ENCODE peak calls at places on chromosomes 16 and 17, in eight cellular contexts. A, S, W, K, G, L, H and T are unnamed samples.

GRCh38 chr17:70775667-70776066 is 606.3 kb downstream of the KCNJ2 start:
- DNase-seq in W (no peak), K (no peak), S (no peak), A (no peak), H (no peak), L (no peak), G (no peak), T (no peak)

GRCh38 chr17:73307130-73307529 is 4.7 kb downstream of the CDC42EP4 start:
- DNase-seq in A (no peak), L (no peak), W (peak), S (no peak), K (no peak), G (no peak), H (no peak), T (peak)

GRCh38 chr16:30876867-30877266 is 17.0 kb downstream of the BCL7C start:
- DNase-seq in S (no peak), K (no peak), L (no peak), G (no peak), W (no peak), H (no peak), A (no peak), T (no peak)

GRCh38 chr16:19384656-19385055 is 33.0 kb upstream of the TMC5 start:
- DNase-seq in K (no peak), H (no peak), W (no peak), G (no peak), L (peak), S (no peak), A (no peak), T (no peak)

GRCh38 chr17:40562841-40563370 is 2.4 kb downstream of the CCR7 start:
- DNase-seq in S (no peak), W (no peak), L (no peak), H (no peak), G (no peak), K (no peak), A (no peak), T (no peak)

GRCh38 chr16:6206080-6206479 is 1108.5 kb upstream of the EEF2KMT start:
- DNase-seq in A (no peak), L (no peak), G (no peak), H (no peak), K (no peak), W (no peak), S (no peak), T (no peak)

GRCh38 chr16:78227855-78228254 is 128.4 kb downstream of the WWOX start:
- DNase-seq in W (no peak), A (no peak), K (no peak), L (no peak), H (no peak), S (no peak), G (no peak), T (peak)

GRCh38 chr16:55001931-55002330 is 71.3 kb downstream of the IRX5 start:
- DNase-seq in S (no peak), L (peak), A (peak), H (no peak), W (no peak), K (no peak), G (no peak), T (no peak)

GRCh38 chr17:82367724-82368524 is 3.6 kb upstream of the UTS2R start:
- DNase-seq in H (no peak), K (no peak), W (no peak), G (no peak), A (peak), S (no peak), L (no peak), T (no peak)

GRCh38 chr16:82344157-82344556 is 174.1 kb upstream of the MPHOSPH6 start:
- DNase-seq in G (no peak), W (peak), H (no peak), K (no peak), A (peak), S (no peak), L (peak), T (peak)

GRCh38 chr16:30010817-30011504 is at the start of gene DOC2A:
- DNase-seq in G (no peak), S (no peak), L (no peak), K (no peak), W (no peak), A (no peak), H (no peak), T (peak)

GRCh38 chr17:29051194-29051593 is 8.3 kb downstream of the PIPOX start:
- DNase-seq in A (no peak), L (no peak), W (no peak), H (no peak), G (no peak), K (no peak), S (no peak), T (no peak)

GRCh38 chr16:90046122-90046970 is 27.1 kb upstream of the DBNDD1 start:
- DNase-seq in A (no peak), W (no peak), L (no peak), G (no peak), S (no peak), K (no peak), H (no peak), T (no peak)

GRCh38 chr16:3149630-3150345 is 15.0 kb downstream of the ZNF213 start:
- DNase-seq in W (peak), A (peak), S (peak), G (no peak), L (peak), K (peak), H (no peak), T (peak)